ENCODE peak calls at places on chromosome 1, in seven cellular contexts. Z, N, J, P, V, D and G are unnamed samples.
A peak's percentile ranks its signal among the peaks of the same experiment; 100 is the strongest.

GRCh38 chr1:98940680-98941079 is 64.0 kb downstream of the PLPPR5 start:
- DNase-seq in P (no peak), N (no peak), Z (no peak), D (no peak), V (no peak), J (peak; percentile 81), G (no peak)

GRCh38 chr1:47405697-47406096 is 10.4 kb upstream of the FOXE3 start:
- DNase-seq in P (no peak), V (no peak), D (no peak), N (no peak), Z (no peak), J (no peak), G (no peak)

GRCh38 chr1:219503549-219503948 is 109.4 kb downstream of the ZC3H11B start:
- DNase-seq in V (no peak), N (no peak), P (no peak), D (no peak), J (no peak), Z (no peak), G (no peak)

GRCh38 chr1:22831729-22832413 is 121.2 kb downstream of the EPHB2 start:
- DNase-seq in P (peak; percentile 90), J (peak; percentile 93), V (peak; percentile 94), D (peak; percentile 69), Z (peak; percentile 50), N (peak; percentile 12), G (no peak)

GRCh38 chr1:205913451-205914204 is 29.6 kb downstream of the SLC26A9 start:
- DNase-seq in Z (peak; percentile 85), J (no peak), P (peak; percentile 37), V (no peak), D (no peak), N (peak; percentile 80), G (no peak)

GRCh38 chr1:154840557-154841176 is 29.4 kb downstream of the KCNN3 start:
- DNase-seq in D (no peak), Z (no peak), J (peak; percentile 26), N (peak; percentile 23), P (no peak), V (no peak), G (no peak)

GRCh38 chr1:210792703-210793102 is 341.2 kb downstream of the KCNH1 start:
- DNase-seq in N (no peak), J (peak; percentile 87), Z (no peak), P (no peak), V (no peak), D (no peak), G (no peak)

GRCh38 chr1:230261918-230262650 is 164.0 kb downstream of the PGBD5 start:
- DNase-seq in V (no peak), N (no peak), Z (no peak), D (no peak), J (no peak), P (no peak), G (no peak)

GRCh38 chr1:41277371-41277994 is 35.4 kb upstream of the SCMH1 start:
- DNase-seq in V (no peak), N (no peak), P (no peak), D (no peak), J (no peak), Z (no peak), G (no peak)

GRCh38 chr1:68770817-68771216 is 273.9 kb upstream of the DEPDC1 start:
- DNase-seq in N (no peak), J (no peak), V (no peak), D (no peak), Z (no peak), P (no peak), G (no peak)

GRCh38 chr1:69572921-69573320 is 5.2 kb downstream of the LRRC7 start:
- DNase-seq in J (no peak), V (no peak), Z (no peak), D (no peak), N (no peak), P (no peak), G (no peak)

GRCh38 chr1:48203287-48203900 is 19.1 kb upstream of the SLC5A9 start:
- DNase-seq in P (peak; percentile 25), N (no peak), V (peak; percentile 23), D (no peak), Z (no peak), J (peak; percentile 22), G (no peak)

GRCh38 chr1:25743164-25744139 is 56.5 kb upstream of the SELENON start:
- DNase-seq in Z (peak; percentile 94), N (peak; percentile 92), J (peak; percentile 35), D (peak; percentile 61), V (no peak), P (peak; percentile 95), G (peak; percentile 26)

GRCh38 chr1:31415658-31416057 is 2.6 kb downstream of the SERINC2 start:
- DNase-seq in Z (no peak), D (no peak), P (no peak), N (no peak), V (no peak), J (no peak), G (no peak)

GRCh38 chr1:94864821-94865220 is 44.7 kb downstream of the SLC44A3 start:
- DNase-seq in P (peak; percentile 50), V (no peak), J (peak; percentile 39), N (no peak), D (no peak), Z (no peak), G (no peak)

DNA sequence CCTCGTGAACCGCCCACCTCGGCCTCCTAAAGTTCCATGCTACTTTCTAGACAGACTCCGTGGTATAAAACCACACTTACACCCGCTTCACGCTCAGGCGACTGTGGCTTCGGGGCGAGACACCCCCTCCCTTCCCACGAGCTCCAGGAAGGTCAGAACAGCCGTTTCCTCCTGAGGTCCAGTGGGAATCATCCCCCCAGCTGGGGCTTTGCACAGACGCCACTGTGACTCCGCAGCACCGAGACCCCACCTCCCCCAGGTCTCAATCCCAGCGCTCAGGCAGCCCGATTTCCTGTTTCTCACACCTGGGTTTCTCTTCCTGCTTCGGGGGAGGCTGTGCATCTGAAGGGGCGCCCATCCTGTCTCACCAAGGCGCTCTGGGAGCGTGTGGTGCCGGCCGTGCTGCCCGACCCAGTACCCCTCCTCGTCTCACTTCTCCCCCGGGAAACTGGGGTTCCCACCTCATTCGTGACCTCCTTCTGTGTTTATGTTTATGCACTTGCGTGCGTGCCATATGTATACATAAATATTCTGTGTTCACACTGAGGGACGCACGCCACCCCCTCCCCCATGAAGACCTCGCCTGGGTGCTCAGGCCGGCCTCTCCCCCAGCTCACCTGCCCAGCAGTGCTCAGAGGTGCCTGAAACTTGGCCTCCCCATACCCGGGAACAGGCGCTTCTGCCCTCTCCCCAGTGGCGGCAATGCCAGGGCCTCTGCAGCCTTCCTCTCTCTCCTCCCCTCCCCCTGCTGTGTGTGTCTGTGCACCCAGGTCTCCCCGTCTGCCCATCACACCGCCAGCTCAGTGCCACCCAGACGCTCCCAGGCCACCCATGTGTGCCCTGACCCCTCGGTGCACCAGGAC is 14.6 kb downstream of the SLC35E2B start:
- DNase-seq in Z (no peak), P (no peak), D (peak; percentile 54), N (peak; percentile 49), V (no peak), J (no peak), G (peak; percentile 90)
- TF ChIP-seq POLR2A in Z (no peak), P (no peak), D (no peak), N (no peak), V (no peak), J (no peak), G (no peak)

DNA sequence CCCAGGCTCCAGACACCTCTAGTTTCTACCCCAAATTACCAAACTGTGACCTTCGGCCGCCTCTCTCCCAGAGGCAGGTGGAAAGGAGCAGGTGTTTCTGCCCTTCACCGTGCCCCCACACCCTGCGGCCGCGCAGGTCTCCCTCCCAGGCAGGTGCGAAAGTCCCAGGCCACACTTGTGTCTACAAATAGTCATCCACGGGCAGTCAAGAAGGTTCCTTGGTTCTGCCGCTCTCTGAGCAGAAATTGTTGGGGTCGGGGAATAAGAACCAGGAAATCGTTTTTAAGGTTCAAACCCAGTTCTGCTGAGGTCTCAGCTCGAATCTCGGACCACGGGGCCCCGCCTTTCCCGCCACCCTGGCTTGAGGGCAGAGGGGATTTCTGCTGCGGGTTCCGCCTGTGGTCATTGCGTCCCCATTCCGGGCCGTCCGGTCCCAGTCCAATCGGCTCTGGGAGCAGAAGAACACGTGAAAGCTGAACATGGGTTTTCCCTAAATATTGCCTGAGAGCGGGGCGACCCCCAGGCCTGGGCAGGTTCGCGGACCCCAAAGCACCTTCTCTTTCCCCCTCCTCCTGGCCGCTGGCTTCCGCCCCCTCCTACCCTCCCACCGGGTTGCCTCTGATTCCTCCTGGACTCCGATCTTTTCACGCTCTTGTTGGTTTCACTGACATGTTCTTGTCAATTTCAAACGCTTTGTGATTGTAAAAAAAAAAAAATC is 1.2 kb upstream of the ATF3 start:
- DNase-seq in D (peak; percentile 55), V (no peak), Z (peak; percentile 43), J (no peak), P (peak; percentile 38), N (peak; percentile 66), G (peak; percentile 57)
- H3K4me1 ChIP-seq in D (peaks cover 37% of the 10 kb centered on the region), V (peaks cover 11% of the 10 kb centered on the region), Z (peaks cover 16% of the 10 kb centered on the region), J (peaks cover 14% of the 10 kb centered on the region), P (peaks cover 14% of the 10 kb centered on the region), N (peaks cover 50% of the 10 kb centered on the region), G (peaks cover 44% of the 10 kb centered on the region)

DNA sequence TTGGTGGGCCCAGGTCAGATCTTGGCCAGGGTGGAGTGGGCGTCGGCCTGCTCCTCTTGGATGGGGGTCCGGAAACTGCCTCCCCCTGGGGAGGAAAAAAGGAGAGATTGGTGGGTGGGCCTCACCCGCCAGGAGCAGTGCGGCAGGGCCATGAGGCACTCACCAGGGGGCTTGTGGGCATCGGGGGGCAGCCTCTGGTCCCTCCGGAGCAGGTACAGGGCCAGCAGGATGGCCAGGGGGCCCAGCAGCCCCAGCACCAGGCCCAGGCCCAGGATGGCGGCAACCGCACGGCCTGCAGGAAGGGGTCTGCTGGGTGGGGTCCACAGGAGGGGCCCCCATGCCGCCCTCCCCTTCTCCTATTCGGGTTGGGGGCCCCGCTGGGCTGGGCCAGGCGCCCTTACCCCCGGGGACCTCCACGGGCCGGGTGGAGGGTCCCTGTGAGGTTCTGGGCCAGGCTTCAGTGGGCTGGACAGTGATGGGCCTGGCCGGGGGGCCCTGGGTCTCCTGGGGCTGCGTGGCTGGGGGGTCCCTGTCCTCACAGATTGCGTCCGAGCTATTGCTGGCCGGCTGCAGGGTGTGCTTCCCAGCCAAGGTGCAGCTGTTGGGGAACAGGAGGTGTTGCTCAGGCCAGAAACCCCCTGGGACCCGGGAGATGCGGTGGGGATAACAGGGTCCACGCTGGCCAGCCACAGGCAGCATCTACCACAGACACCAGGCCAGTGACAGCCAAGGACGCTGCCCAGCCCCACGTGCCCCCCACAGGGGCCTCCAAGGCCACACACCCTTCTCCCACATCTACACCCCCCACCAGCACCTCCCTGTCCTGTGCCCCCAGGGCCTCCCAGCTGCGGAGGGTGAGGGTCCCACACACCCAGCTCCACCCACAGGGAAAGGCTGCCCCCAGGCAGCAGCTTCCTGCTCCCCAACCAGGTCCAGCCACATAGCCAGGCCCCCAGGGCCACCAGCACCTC is 2.1 kb downstream of the TNFRSF4 start:
- DNase-seq in Z (no peak), P (no peak), V (no peak), N (peak; percentile 63), J (no peak), D (peak; percentile 8), G (no peak)
- H3K27ac ChIP-seq in Z (no peak overlapping the region), P (no peak overlapping the region), V (no peak overlapping the region), N (no peak overlapping the region), J (no peak overlapping the region), D (no peak overlapping the region), G (peak overlapping the region; percentile 57)

DNA sequence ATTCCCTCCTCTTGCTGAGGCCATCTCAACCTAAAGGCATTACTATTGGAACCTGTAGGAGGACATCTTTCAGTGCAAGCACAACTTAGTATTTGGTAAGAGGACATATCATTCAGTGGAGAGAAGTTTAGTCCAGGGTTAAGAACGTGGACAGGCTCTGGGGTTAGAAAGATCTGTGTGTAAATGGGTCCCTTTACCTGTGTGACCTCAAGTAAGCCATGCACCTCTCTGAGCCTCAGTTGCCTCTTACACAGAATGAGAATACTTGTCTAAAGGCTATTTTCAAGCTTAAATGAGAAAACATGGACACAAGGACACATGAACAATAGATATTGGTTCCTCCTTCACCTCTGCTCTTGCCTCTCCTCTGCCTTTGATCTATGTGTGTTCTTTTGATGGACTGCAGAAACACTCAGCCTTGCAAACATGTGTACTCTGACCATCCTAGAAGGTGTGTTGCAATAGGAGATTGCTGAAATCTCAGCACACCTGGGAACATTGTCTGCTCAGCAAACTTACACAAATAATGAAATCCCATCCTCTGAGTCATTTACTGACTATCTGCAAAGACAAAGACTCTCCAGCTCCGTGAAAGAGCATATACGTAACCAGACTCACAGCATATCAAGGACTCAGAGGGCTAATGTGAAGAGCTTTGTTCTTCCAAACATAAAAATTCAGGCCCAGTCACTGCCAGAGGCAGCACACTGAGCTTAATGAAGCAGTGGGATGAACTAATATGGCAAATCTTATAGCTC is 143.8 kb downstream of the DAB1 start:
- DNase-seq in N (no peak), Z (no peak), D (no peak), J (peak; percentile 2), V (no peak), P (no peak), G (no peak)
- TF ChIP-seq POLR2A in N (no peak), Z (no peak), D (no peak), J (no peak), V (no peak), P (no peak), G (peak; percentile 25)